ENCODE peak calls at places on chromosomes 2 and 18, in nine cellular contexts. O, L, S, Y, B, Z, M, G and J are unnamed samples.
A peak's percentile ranks its signal among the peaks of the same experiment; 100 is the strongest.

GRCh38 chr2:63903003-63903402 is 61.3 kb downstream of the UGP2 start:
- DNase-seq in O (no peak), L (peak; percentile 14), S (peak; percentile 52), Y (no peak), B (no peak), Z (no peak), M (peak; percentile 7), G (no peak), J (no peak)

GRCh38 chr2:236853558-236853957 is 232.1 kb upstream of the COPS8 start:
- DNase-seq in O (peak; percentile 31), L (peak; percentile 79), S (no peak), Y (no peak), B (no peak), Z (no peak), M (no peak), G (no peak), J (no peak)

GRCh38 chr2:233928594-233929351 is 11.6 kb downstream of the TRPM8 start:
- DNase-seq in O (peak; percentile 38), L (peak; percentile 42), S (peak; percentile 31), Y (peak; percentile 50), B (no peak), Z (no peak), M (peak; percentile 29), G (peak; percentile 38), J (peak; percentile 21)

GRCh38 chr18:73528066-73528465 is 619.6 kb downstream of the FBXO15 start:
- DNase-seq in O (no peak), L (no peak), S (no peak), Y (no peak), B (no peak), Z (no peak), M (no peak), G (no peak), J (no peak)

GRCh38 chr18:77862358-77862757 is 612.7 kb downstream of the GALR1 start:
- DNase-seq in O (no peak), L (no peak), S (no peak), Y (no peak), B (no peak), Z (no peak), M (no peak), G (no peak), J (no peak)

GRCh38 chr18:49026501-49027378 is 76.0 kb upstream of the SMAD7 start:
- DNase-seq in O (no peak), L (no peak), S (no peak), Y (no peak), B (peak; percentile 38), Z (no peak), M (no peak), G (no peak), J (no peak)

GRCh38 chr2:219171231-219171651 is 1.4 kb upstream of the SLC23A3 start:
- DNase-seq in O (peak; percentile 96), L (peak; percentile 69), S (peak; percentile 75), Y (peak; percentile 36), B (peak; percentile 83), Z (peak; percentile 28), M (peak; percentile 89), G (no peak), J (peak; percentile 11)

GRCh38 chr2:190469770-190470169 is 61.6 kb downstream of the MFSD6 start:
- DNase-seq in O (peak; percentile 20), L (peak; percentile 65), S (peak; percentile 54), Y (no peak), B (no peak), Z (no peak), M (peak; percentile 57), G (no peak), J (peak; percentile 91)

GRCh38 chr2:88626171-88627054 is 851 bp downstream of the EIF2AK3 start:
- DNase-seq in O (peak; percentile 41), L (peak; percentile 84), S (no peak), Y (peak; percentile 79), B (no peak), Z (peak; percentile 61), M (no peak), G (peak; percentile 17), J (peak; percentile 66)